ENCODE peak calls at places on chromosomes 6 and 20, in six cellular contexts. D is ovary, Z is transverse colon, A is endothelial cell of umbilical vein, F is heart left ventricle, Y is body of pancreas. W is an unnamed sample.

GRCh38 chr6:138815797-138816528 is 20.1 kb downstream of the ECT2L start:
- DNase-seq in F (no peak), D (no peak), Z (no peak), A (peak), Y (no peak), W (peak)

GRCh38 chr6:132210886-132211563 is 190.2 kb downstream of the MOXD1 start:
- DNase-seq in Z (no peak), D (no peak), A (no peak), F (no peak), Y (no peak), W (no peak)

GRCh38 chr20:18916886-18917785 is 103.6 kb downstream of the SCP2D1 start:
- DNase-seq in D (no peak), Z (no peak), A (no peak), Y (no peak), F (no peak), W (no peak)

GRCh38 chr20:41232971-41233926 is 84.3 kb downstream of the ZHX3 start:
- DNase-seq in Y (no peak), D (no peak), F (no peak), Z (no peak), A (peak), W (peak)

GRCh38 chr20:37992802-37993538 is 40.3 kb downstream of the TTI1 start:
- DNase-seq in Y (peak), A (peak), F (peak), D (no peak), Z (peak), W (peak)

GRCh38 chr20:56566621-56567020 is 33.6 kb downstream of the FAM209B start:
- DNase-seq in Y (no peak), D (no peak), F (no peak), Z (no peak), A (no peak), W (no peak)

GRCh38 chr6:138690975-138691594 is 82.5 kb upstream of the CCDC28A start:
- DNase-seq in D (no peak), Y (no peak), Z (no peak), F (no peak), A (no peak), W (no peak)

GRCh38 chr6:12163149-12163548 is 127.0 kb upstream of the EDN1 start:
- DNase-seq in F (no peak), A (no peak), D (no peak), Y (no peak), Z (no peak), W (no peak)

GRCh38 chr6:170080828-170081368 is 210.0 kb downstream of the DLL1 start:
- DNase-seq in A (no peak), Y (peak), Z (peak), D (peak), F (no peak), W (no peak)

GRCh38 chr6:31532644-31533454 is 4.1 kb downstream of the MCCD1 start:
- DNase-seq in Z (no peak), A (no peak), Y (no peak), F (no peak), D (no peak), W (no peak)
- TF ChIP-seq POLR2A in Z (no peak), A (no peak), Y (no peak), F (no peak), D (no peak), W (peak)

GRCh38 chr6:118894425-118895240 is 681 bp downstream of the ASF1A start:
- DNase-seq in Y (peak), F (peak), Z (peak), D (peak), A (peak), W (peak)
- TF ChIP-seq POLR2A in Y (peak), F (peak), Z (peak), D (peak), A (peak), W (peak)

GRCh38 chr6:2973656-2974055 is 2.3 kb upstream of the SERPINB6 start:
- DNase-seq in A (no peak), Y (no peak), F (no peak), Z (no peak), D (no peak), W (no peak)

GRCh38 chr6:2970034-2970685 is 1.2 kb downstream of the SERPINB6 start:
- DNase-seq in Z (no peak), A (peak), F (no peak), Y (no peak), D (no peak), W (no peak)

GRCh38 chr6:2970753-2971419 is 481 bp downstream of the SERPINB6 start:
- DNase-seq in Y (peak), D (peak), Z (peak), F (peak), A (peak), W (peak)

GRCh38 chr6:2969549-2969948 is 1.8 kb downstream of the SERPINB6 start:
- DNase-seq in Z (no peak), A (no peak), Y (no peak), F (no peak), D (no peak), W (no peak)

GRCh38 chr6:2971420-2972218 is at the start of gene SERPINB6:
- DNase-seq in D (peak), A (peak), F (peak), Z (peak), Y (peak), W (peak)
- TF ChIP-seq POLR2A in D (peak), A (no peak), F (peak), Z (peak), Y (peak), W (no peak)

GRCh38 chr6:1500874-1501273 is 108.8 kb upstream of the FOXC1 start:
- DNase-seq in Y (no peak), D (no peak), Z (no peak), F (no peak), A (no peak), W (no peak)
- TF ChIP-seq POLR2A in Y (no peak), D (no peak), Z (no peak), F (no peak), A (no peak), W (no peak)

GRCh38 chr6:26520840-26521484 is 17.2 kb upstream of the HMGN4 start:
- DNase-seq in A (peak), D (peak), Z (peak), F (peak), Y (peak), W (peak)

GRCh38 chr6:26516481-26517427 is 16.7 kb downstream of the BTN1A1 start:
- DNase-seq in A (no peak), Y (no peak), F (no peak), D (no peak), Z (no peak), W (peak)

GRCh38 chr6:26521485-26522391 is 16.4 kb upstream of the HMGN4 start:
- DNase-seq in D (peak), A (peak), F (peak), Y (peak), Z (peak), W (peak)

GRCh38 chr6:26519359-26519758 is 18.8 kb upstream of the HMGN4 start:
- DNase-seq in D (no peak), A (no peak), Y (no peak), F (no peak), Z (no peak), W (no peak)

GRCh38 chr6:26520088-26520839 is 17.9 kb upstream of the HMGN4 start:
- DNase-seq in Y (no peak), A (peak), F (no peak), Z (no peak), D (no peak), W (no peak)
- TF ChIP-seq POLR2A in Y (peak), A (no peak), F (peak), Z (no peak), D (no peak), W (no peak)

DNA sequence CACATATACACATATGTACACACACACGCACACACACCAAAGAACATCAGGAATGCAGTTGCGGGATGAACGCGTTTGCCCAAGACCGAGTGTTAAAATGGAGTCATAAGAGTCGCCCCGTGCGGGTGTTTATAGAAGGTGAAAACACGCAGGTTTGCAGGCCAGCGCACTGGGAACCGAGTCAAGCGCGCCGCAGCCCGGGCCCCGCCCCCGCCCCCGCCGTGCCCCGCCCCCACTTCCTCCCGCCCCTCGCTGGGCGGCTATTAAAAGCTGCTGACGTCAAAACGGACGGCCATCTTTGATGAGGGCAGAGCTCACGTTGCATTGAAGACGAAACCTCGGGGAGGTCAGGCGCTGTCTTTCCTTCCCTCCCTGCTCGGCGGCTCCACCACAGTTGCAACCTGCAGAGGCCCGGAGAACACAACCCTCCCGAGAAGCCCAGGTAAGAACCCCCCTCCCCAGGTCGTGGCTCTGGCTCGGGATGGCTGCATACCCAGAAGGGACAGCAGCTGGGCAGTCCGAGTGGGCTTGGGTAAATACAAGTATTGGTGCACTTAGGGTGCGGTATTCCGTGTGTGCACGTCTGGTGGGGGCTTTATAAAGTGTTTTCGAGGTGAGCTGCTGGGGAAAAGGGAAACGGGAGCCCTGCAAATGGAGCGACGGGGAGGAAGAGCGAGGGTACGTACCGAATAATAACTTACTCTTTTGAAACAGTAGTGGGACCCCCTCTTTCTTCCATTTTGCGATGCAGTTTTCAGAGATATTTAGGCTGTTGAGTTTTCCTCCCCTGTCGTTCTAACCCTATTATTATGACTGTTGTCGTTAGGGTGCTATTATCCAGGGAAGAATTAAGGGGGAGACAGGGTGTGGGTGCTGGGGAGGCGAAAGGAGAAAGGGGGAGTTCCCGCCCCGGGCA is at the start of gene SNAP25:
- DNase-seq in Y (peak), D (peak), Z (peak), F (no peak), A (peak), W (peak)
- TF ChIP-seq POLR2A in Y (peak), D (no peak), Z (no peak), F (no peak), A (no peak), W (no peak)